ENCODE peak calls at places on chromosomes 12 and 14, in six cellular contexts. One of them, this sample, is unnamed.

GRCh38 chr12:102300824-102301461 is 103.3 kb upstream of the PMCH start:
- DNase-seq in GM12865: peak
- DNase-seq in bronchial epithelial cell: peak
- DNase-seq in astrocyte of the spinal cord: peak
- DNase-seq in Calu3: peak
- DNase-seq in coronary artery: no peak
- DNase-seq in this sample: no peak

GRCh38 chr12:110782068-110782467 is 39.4 kb upstream of the PPP1CC start:
- DNase-seq in GM12865: no peak
- DNase-seq in bronchial epithelial cell: no peak
- DNase-seq in astrocyte of the spinal cord: no peak
- DNase-seq in Calu3: no peak
- DNase-seq in coronary artery: no peak
- DNase-seq in this sample: no peak

GRCh38 chr12:66025477-66025876 is 105.1 kb downstream of the LLPH start:
- DNase-seq in GM12865: no peak
- DNase-seq in bronchial epithelial cell: no peak
- DNase-seq in astrocyte of the spinal cord: peak
- DNase-seq in Calu3: no peak
- DNase-seq in coronary artery: no peak
- DNase-seq in this sample: no peak

GRCh38 chr14:83044001-83044400 is 1510.3 kb upstream of the SEL1L start:
- DNase-seq in GM12865: no peak
- DNase-seq in bronchial epithelial cell: peak
- DNase-seq in astrocyte of the spinal cord: no peak
- DNase-seq in Calu3: no peak
- DNase-seq in coronary artery: no peak
- DNase-seq in this sample: no peak

GRCh38 chr14:91417983-91418386 is 365 bp upstream of the CCDC88C start:
- DNase-seq in GM12865: peak
- DNase-seq in bronchial epithelial cell: no peak
- DNase-seq in astrocyte of the spinal cord: no peak
- DNase-seq in Calu3: peak
- DNase-seq in coronary artery: no peak
- DNase-seq in this sample: peak

GRCh38 chr12:111313833-111314259 is 55.0 kb downstream of the PHETA1 start:
- DNase-seq in GM12865: peak
- DNase-seq in bronchial epithelial cell: peak
- DNase-seq in astrocyte of the spinal cord: peak
- DNase-seq in Calu3: peak
- DNase-seq in coronary artery: peak
- DNase-seq in this sample: peak

GRCh38 chr12:40999212-40999611 is 188.9 kb upstream of the PDZRN4 start:
- DNase-seq in GM12865: no peak
- DNase-seq in bronchial epithelial cell: peak
- DNase-seq in astrocyte of the spinal cord: no peak
- DNase-seq in Calu3: no peak
- DNase-seq in coronary artery: no peak
- DNase-seq in this sample: no peak

GRCh38 chr12:72274926-72275325 is 2.8 kb downstream of the TRHDE start:
- DNase-seq in GM12865: no peak
- DNase-seq in bronchial epithelial cell: no peak
- DNase-seq in astrocyte of the spinal cord: peak
- DNase-seq in Calu3: no peak
- DNase-seq in coronary artery: no peak
- DNase-seq in this sample: no peak

GRCh38 chr12:40525054-40525453 is 167.2 kb upstream of the CNTN1 start:
- DNase-seq in GM12865: no peak
- DNase-seq in bronchial epithelial cell: no peak
- DNase-seq in astrocyte of the spinal cord: no peak
- DNase-seq in Calu3: no peak
- DNase-seq in coronary artery: no peak
- DNase-seq in this sample: no peak

GRCh38 chr12:76784600-76785051 is 20.7 kb downstream of the ZDHHC17 start:
- DNase-seq in GM12865: no peak
- DNase-seq in bronchial epithelial cell: peak
- DNase-seq in astrocyte of the spinal cord: peak
- DNase-seq in Calu3: no peak
- DNase-seq in coronary artery: no peak
- DNase-seq in this sample: no peak

GRCh38 chr12:85550924-85551323 is 270.9 kb downstream of the ALX1 start:
- DNase-seq in GM12865: no peak
- DNase-seq in bronchial epithelial cell: no peak
- DNase-seq in astrocyte of the spinal cord: no peak
- DNase-seq in Calu3: no peak
- DNase-seq in coronary artery: no peak
- DNase-seq in this sample: no peak

GRCh38 chr14:103033744-103034143 is 23.6 kb downstream of the CDC42BPB start:
- DNase-seq in GM12865: no peak
- DNase-seq in bronchial epithelial cell: no peak
- DNase-seq in astrocyte of the spinal cord: no peak
- DNase-seq in Calu3: no peak
- DNase-seq in coronary artery: no peak
- DNase-seq in this sample: no peak

GRCh38 chr14:102187583-102188001 is 47.9 kb downstream of the WDR20 start:
- DNase-seq in GM12865: no peak
- DNase-seq in bronchial epithelial cell: peak
- DNase-seq in astrocyte of the spinal cord: no peak
- DNase-seq in Calu3: no peak
- DNase-seq in coronary artery: no peak
- DNase-seq in this sample: no peak

GRCh38 chr12:8950702-8951478 is 1.4 kb upstream of the M6PR start:
- DNase-seq in GM12865: peak
- DNase-seq in bronchial epithelial cell: no peak
- DNase-seq in astrocyte of the spinal cord: no peak
- DNase-seq in Calu3: no peak
- DNase-seq in coronary artery: no peak
- DNase-seq in this sample: no peak

GRCh38 chr14:102544745-102545460 is 35.3 kb upstream of the ANKRD9 start:
- DNase-seq in GM12865: peak
- DNase-seq in bronchial epithelial cell: no peak
- DNase-seq in astrocyte of the spinal cord: no peak
- DNase-seq in Calu3: no peak
- DNase-seq in coronary artery: no peak
- DNase-seq in this sample: no peak

GRCh38 chr12:32043928-32044549 is 62.6 kb upstream of the BICD1 start:
- DNase-seq in GM12865: no peak
- DNase-seq in bronchial epithelial cell: peak
- DNase-seq in astrocyte of the spinal cord: no peak
- DNase-seq in Calu3: no peak
- DNase-seq in coronary artery: no peak
- DNase-seq in this sample: no peak

GRCh38 chr12:8033153-8034044 is 883 bp downstream of the FOXJ2 start:
- DNase-seq in GM12865: peak
- DNase-seq in bronchial epithelial cell: peak
- DNase-seq in astrocyte of the spinal cord: peak
- DNase-seq in Calu3: peak
- DNase-seq in coronary artery: peak
- DNase-seq in this sample: peak

GRCh38 chr12:31600252-31600651 is 9.3 kb upstream of the DENND5B start:
- DNase-seq in GM12865: peak
- DNase-seq in bronchial epithelial cell: no peak
- DNase-seq in astrocyte of the spinal cord: no peak
- DNase-seq in Calu3: no peak
- DNase-seq in coronary artery: no peak
- DNase-seq in this sample: no peak

GRCh38 chr12:13002301-13003097 is 2.4 kb upstream of the HEBP1 start:
- DNase-seq in GM12865: no peak
- DNase-seq in bronchial epithelial cell: no peak
- DNase-seq in astrocyte of the spinal cord: no peak
- DNase-seq in Calu3: no peak
- DNase-seq in coronary artery: no peak
- DNase-seq in this sample: no peak

GRCh38 chr12:12999959-13000615 is at the start of gene HEBP1:
- DNase-seq in GM12865: peak
- DNase-seq in bronchial epithelial cell: peak
- DNase-seq in astrocyte of the spinal cord: peak
- DNase-seq in Calu3: peak
- DNase-seq in coronary artery: peak
- DNase-seq in this sample: peak

GRCh38 chr12:13000616-13000934 is 510 bp upstream of the HEBP1 start:
- DNase-seq in GM12865: no peak
- DNase-seq in bronchial epithelial cell: peak
- DNase-seq in astrocyte of the spinal cord: no peak
- DNase-seq in Calu3: peak
- DNase-seq in coronary artery: no peak
- DNase-seq in this sample: no peak

GRCh38 chr12:13001725-13002040 is 1.6 kb upstream of the HEBP1 start:
- DNase-seq in GM12865: no peak
- DNase-seq in bronchial epithelial cell: no peak
- DNase-seq in astrocyte of the spinal cord: no peak
- DNase-seq in Calu3: no peak
- DNase-seq in coronary artery: peak
- DNase-seq in this sample: no peak

GRCh38 chr12:13000935-13001724 is 1.1 kb upstream of the HEBP1 start:
- DNase-seq in GM12865: peak
- DNase-seq in bronchial epithelial cell: peak
- DNase-seq in astrocyte of the spinal cord: peak
- DNase-seq in Calu3: peak
- DNase-seq in coronary artery: peak
- DNase-seq in this sample: peak
- TF ChIP-seq CTCF in GM12865: no peak
- TF ChIP-seq CTCF in bronchial epithelial cell: peak
- TF ChIP-seq CTCF in astrocyte of the spinal cord: peak
- TF ChIP-seq CTCF in Calu3: no peak
- TF ChIP-seq CTCF in coronary artery: peak
- TF ChIP-seq CTCF in this sample: no peak

GRCh38 chr12:122309564-122310121 is 43.3 kb upstream of the VPS33A start:
- DNase-seq in GM12865: no peak
- DNase-seq in bronchial epithelial cell: no peak
- DNase-seq in astrocyte of the spinal cord: no peak
- DNase-seq in Calu3: no peak
- DNase-seq in coronary artery: no peak
- DNase-seq in this sample: no peak

GRCh38 chr12:122303068-122303467 is 36.8 kb upstream of the VPS33A start:
- DNase-seq in GM12865: no peak
- DNase-seq in bronchial epithelial cell: no peak
- DNase-seq in astrocyte of the spinal cord: no peak
- DNase-seq in Calu3: no peak
- DNase-seq in coronary artery: no peak
- DNase-seq in this sample: no peak

GRCh38 chr12:122308811-122309210 is 42.5 kb upstream of the VPS33A start:
- DNase-seq in GM12865: no peak
- DNase-seq in bronchial epithelial cell: no peak
- DNase-seq in astrocyte of the spinal cord: peak
- DNase-seq in Calu3: no peak
- DNase-seq in coronary artery: no peak
- DNase-seq in this sample: no peak

GRCh38 chr12:122304924-122305323 is 38.6 kb upstream of the VPS33A start:
- DNase-seq in GM12865: no peak
- DNase-seq in bronchial epithelial cell: peak
- DNase-seq in astrocyte of the spinal cord: no peak
- DNase-seq in Calu3: no peak
- DNase-seq in coronary artery: no peak
- DNase-seq in this sample: no peak

DNA sequence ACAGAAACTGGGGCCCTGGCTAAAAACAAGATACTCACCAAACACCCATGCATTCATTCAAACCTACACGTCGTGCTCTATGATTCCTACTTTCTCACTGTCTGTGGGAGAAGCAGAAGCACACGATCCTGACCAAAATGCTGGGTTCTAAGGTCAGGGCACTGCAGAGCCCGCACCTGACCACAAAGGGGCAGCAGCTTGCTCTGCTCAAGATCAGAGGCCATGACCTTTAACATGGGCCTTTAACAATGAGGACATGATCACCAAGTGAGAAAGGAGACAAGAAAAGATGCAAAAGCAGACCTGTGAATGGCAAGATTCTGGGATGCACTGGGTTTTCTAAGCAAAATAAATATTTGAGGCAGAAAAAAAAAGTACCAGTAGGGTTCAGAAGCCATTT is 40.1 kb upstream of the VPS33A start:
- DNase-seq in GM12865: peak
- DNase-seq in bronchial epithelial cell: no peak
- DNase-seq in astrocyte of the spinal cord: no peak
- DNase-seq in Calu3: no peak
- DNase-seq in coronary artery: no peak
- DNase-seq in this sample: no peak
- TF ChIP-seq CTCF in GM12865: peak
- TF ChIP-seq CTCF in bronchial epithelial cell: no peak
- TF ChIP-seq CTCF in astrocyte of the spinal cord: no peak
- TF ChIP-seq CTCF in Calu3: no peak
- TF ChIP-seq CTCF in coronary artery: no peak
- TF ChIP-seq CTCF in this sample: no peak

DNA sequence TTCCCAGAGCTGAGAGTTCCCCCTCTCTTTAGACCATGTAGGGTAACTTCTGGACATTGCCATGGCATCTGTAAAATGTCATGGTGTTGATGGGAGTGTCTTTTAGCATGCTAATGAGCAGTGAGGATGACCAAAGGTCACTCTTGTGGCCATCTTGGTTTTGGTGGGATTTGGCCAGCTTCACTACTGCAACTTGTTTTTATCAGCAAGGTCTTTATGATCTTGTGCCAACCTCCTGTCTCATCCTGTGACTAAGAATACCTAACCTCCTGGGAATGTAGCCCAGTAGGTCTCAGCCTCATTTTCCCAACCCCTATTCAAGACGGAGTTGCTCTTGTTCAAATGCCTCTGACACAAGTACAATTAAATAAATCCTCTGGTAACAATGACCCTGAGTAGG is 244.4 kb downstream of the NEDD1 start:
- DNase-seq in GM12865: no peak
- DNase-seq in bronchial epithelial cell: peak
- DNase-seq in astrocyte of the spinal cord: peak
- DNase-seq in Calu3: no peak
- DNase-seq in coronary artery: no peak
- DNase-seq in this sample: no peak
- TF ChIP-seq CTCF in GM12865: no peak
- TF ChIP-seq CTCF in bronchial epithelial cell: no peak
- TF ChIP-seq CTCF in astrocyte of the spinal cord: no peak
- TF ChIP-seq CTCF in Calu3: no peak
- TF ChIP-seq CTCF in coronary artery: no peak
- TF ChIP-seq CTCF in this sample: no peak

GRCh38 chr12:54598966-54599365 is 10.5 kb upstream of the PPP1R1A start:
- DNase-seq in GM12865: no peak
- DNase-seq in bronchial epithelial cell: no peak
- DNase-seq in astrocyte of the spinal cord: no peak
- DNase-seq in Calu3: no peak
- DNase-seq in coronary artery: no peak
- DNase-seq in this sample: no peak
- TF ChIP-seq CTCF in GM12865: no peak
- TF ChIP-seq CTCF in bronchial epithelial cell: no peak
- TF ChIP-seq CTCF in astrocyte of the spinal cord: no peak
- TF ChIP-seq CTCF in Calu3: no peak
- TF ChIP-seq CTCF in coronary artery: no peak
- TF ChIP-seq CTCF in this sample: no peak

GRCh38 chr12:112506513-112507166 is 87.9 kb downstream of the PTPN11 start:
- DNase-seq in GM12865: no peak
- DNase-seq in bronchial epithelial cell: no peak
- DNase-seq in astrocyte of the spinal cord: no peak
- DNase-seq in Calu3: peak
- DNase-seq in coronary artery: no peak
- DNase-seq in this sample: no peak
- TF ChIP-seq CTCF in GM12865: no peak
- TF ChIP-seq CTCF in bronchial epithelial cell: no peak
- TF ChIP-seq CTCF in astrocyte of the spinal cord: peak
- TF ChIP-seq CTCF in Calu3: peak
- TF ChIP-seq CTCF in coronary artery: no peak
- TF ChIP-seq CTCF in this sample: no peak

This sample was measured in glutamatergic neuron.